ENCODE peak calls at places on chromosomes 4 and X, in ten cellular contexts. H is IMR-90; C is right lobe of liver; U is AG10803; G is GM23248; I is H9; M is nucleus accumbens; F is NCI-H2029 treated with DMSO at 0.1 percent for 48 hours; Q is activated CD4-positive, CD25-positive, alpha-beta regulatory T cell; D is activated naive CD8-positive, alpha-beta T cell treated with anti-CD3 and anti-CD28 coated beads, Interleukin-2, amount 50 U/mL, for 24 hours. R is an unnamed sample.

GRCh38 chrX:40105791-40106676 is 8.3 kb upstream of the BCOR start:
- DNase-seq in I (peak), G (peak), Q (peak), D (peak), C (peak), H (no peak), F (peak), M (peak), U (no peak), R (no peak)

GRCh38 chrX:104621781-104622180 is 55.8 kb downstream of the IL1RAPL2 start:
- DNase-seq in U (no peak), Q (no peak), F (no peak), D (no peak), H (no peak), C (no peak), G (no peak), I (no peak), M (no peak), R (no peak)

GRCh38 chr4:5932021-5932553 is 39.2 kb upstream of the CRMP1 start:
- DNase-seq in U (no peak), Q (no peak), I (no peak), C (no peak), H (no peak), G (no peak), M (no peak), F (peak), D (no peak), R (no peak)

GRCh38 chr4:153645183-153645582 is 38.9 kb upstream of the TLR2 start:
- DNase-seq in Q (no peak), H (no peak), I (no peak), D (no peak), G (no peak), F (no peak), C (no peak), U (no peak), M (no peak), R (no peak)

GRCh38 chr4:3486556-3487270 is 23.6 kb downstream of the DOK7 start:
- DNase-seq in Q (no peak), H (no peak), F (no peak), U (no peak), D (no peak), I (no peak), G (no peak), M (no peak), C (no peak), R (no peak)

GRCh38 chr4:102815981-102816380 is 11.4 kb downstream of the UBE2D3 start:
- DNase-seq in G (peak), H (peak), U (peak), I (no peak), M (no peak), Q (no peak), F (no peak), C (no peak), D (no peak), R (no peak)

GRCh38 chr4:3388461-3389185 is 53.1 kb upstream of the HGFAC start:
- DNase-seq in M (no peak), G (peak), D (no peak), C (no peak), Q (no peak), I (no peak), F (no peak), U (peak), H (peak), R (no peak)

GRCh38 chr4:38155589-38156294 is 195.5 kb downstream of the PTTG2 start:
- DNase-seq in D (no peak), M (no peak), I (no peak), Q (no peak), U (no peak), F (no peak), C (no peak), H (no peak), G (no peak), R (no peak)

GRCh38 chr4:145904413-145905177 is 34.0 kb downstream of the ZNF827 start:
- DNase-seq in M (no peak), Q (no peak), H (peak), G (peak), C (no peak), D (no peak), F (peak), I (no peak), U (no peak), R (no peak)

GRCh38 chr4:100189820-100190642 is at the start of gene DDIT4L:
- DNase-seq in Q (no peak), C (peak), M (no peak), I (peak), H (peak), G (peak), U (peak), F (no peak), D (peak), R (no peak)

GRCh38 chr4:2341261-2341841 is 77.1 kb downstream of the ZFYVE28 start:
- DNase-seq in C (no peak), U (no peak), H (no peak), M (no peak), D (no peak), G (no peak), F (no peak), I (peak), Q (no peak), R (no peak)

GRCh38 chr4:19694829-19695228 is 556.9 kb upstream of the SLIT2 start:
- DNase-seq in Q (no peak), I (no peak), C (no peak), M (no peak), D (no peak), F (no peak), H (no peak), U (no peak), G (no peak), R (no peak)

GRCh38 chr4:8019396-8020365 is 80.0 kb upstream of the AFAP1 start:
- DNase-seq in I (no peak), H (no peak), G (peak), M (no peak), C (no peak), Q (no peak), U (no peak), F (no peak), D (no peak), R (no peak)

GRCh38 chr4:76982638-76983579 is 33.4 kb downstream of the SEPTIN11 start:
- DNase-seq in I (no peak), H (peak), Q (no peak), F (no peak), U (peak), D (no peak), M (no peak), G (peak), C (no peak), R (no peak)

GRCh38 chr4:73701116-73701515 is 39.3 kb upstream of the CXCL8 start:
- DNase-seq in D (no peak), H (peak), F (no peak), M (no peak), C (no peak), U (peak), Q (no peak), I (no peak), G (peak), R (no peak)

GRCh38 chr4:53490965-53491622 is 100.2 kb downstream of the LNX1 start:
- DNase-seq in M (no peak), H (peak), C (no peak), D (no peak), U (peak), Q (no peak), F (no peak), I (no peak), G (peak), R (no peak)

GRCh38 chr4:25860586-25861421 is 2.0 kb downstream of the SEL1L3 start:
- DNase-seq in G (peak), I (no peak), M (no peak), Q (no peak), C (no peak), H (peak), D (peak), F (no peak), U (no peak), R (no peak)

GRCh38 chr4:98747659-98748091 is 89.3 kb upstream of the TSPAN5 start:
- DNase-seq in G (no peak), Q (no peak), D (no peak), H (no peak), M (no peak), F (no peak), C (no peak), I (no peak), U (no peak), R (no peak)

GRCh38 chr4:30952526-30953219 is 232.5 kb downstream of the PCDH7 start:
- DNase-seq in Q (no peak), G (no peak), H (no peak), U (no peak), F (no peak), M (no peak), I (no peak), D (no peak), C (no peak), R (no peak)

GRCh38 chr4:124414641-124415040 is 297.9 kb downstream of the ANKRD50 start:
- DNase-seq in C (no peak), U (no peak), I (no peak), H (peak), Q (no peak), M (no peak), G (peak), D (no peak), F (no peak), R (no peak)

R was measured in cerebellar nuclear complex.